ENCODE peak calls at places on chromosomes 16 and 17, in six cellular contexts. One of them, this sample, is unnamed. For H3K36me3, the result is how much of the 10 kb centered on the place peaks cover.

GRCh38 chr17:11807606-11808005 is 189.7 kb downstream of the ZNF18 start:
- DNase-seq in psoas muscle: no peak
- DNase-seq in PC-9: no peak
- DNase-seq in fibroblast of lung: no peak
- DNase-seq in IMR-90: no peak
- DNase-seq in neuronal stem cell: no peak
- DNase-seq in this sample: no peak

GRCh38 chr17:41211845-41212466 is 14.5 kb upstream of the KRTAP9-2 start:
- DNase-seq in psoas muscle: no peak
- DNase-seq in PC-9: peak
- DNase-seq in fibroblast of lung: no peak
- DNase-seq in IMR-90: peak
- DNase-seq in neuronal stem cell: no peak
- DNase-seq in this sample: peak

GRCh38 chr16:89981414-89981813 is 32.9 kb downstream of the DEF8 start:
- DNase-seq in psoas muscle: no peak
- DNase-seq in PC-9: no peak
- DNase-seq in fibroblast of lung: no peak
- DNase-seq in IMR-90: no peak
- DNase-seq in neuronal stem cell: no peak
- DNase-seq in this sample: no peak

GRCh38 chr16:70418274-70418992 is 20.5 kb downstream of the ST3GAL2 start:
- DNase-seq in psoas muscle: no peak
- DNase-seq in PC-9: no peak
- DNase-seq in fibroblast of lung: no peak
- DNase-seq in IMR-90: no peak
- DNase-seq in neuronal stem cell: no peak
- DNase-seq in this sample: no peak

GRCh38 chr16:78297066-78297666 is 197.7 kb downstream of the WWOX start:
- DNase-seq in psoas muscle: no peak
- DNase-seq in PC-9: no peak
- DNase-seq in fibroblast of lung: peak
- DNase-seq in IMR-90: no peak
- DNase-seq in neuronal stem cell: no peak
- DNase-seq in this sample: no peak

GRCh38 chr16:3727806-3728381 is 10.6 kb upstream of the TRAP1 start:
- DNase-seq in psoas muscle: no peak
- DNase-seq in PC-9: no peak
- DNase-seq in fibroblast of lung: no peak
- DNase-seq in IMR-90: no peak
- DNase-seq in neuronal stem cell: no peak
- DNase-seq in this sample: no peak

GRCh38 chr16:84446596-84447392 is 57.7 kb downstream of the MEAK7 start:
- DNase-seq in psoas muscle: no peak
- DNase-seq in PC-9: no peak
- DNase-seq in fibroblast of lung: no peak
- DNase-seq in IMR-90: no peak
- DNase-seq in neuronal stem cell: no peak
- DNase-seq in this sample: no peak

GRCh38 chr17:40107266-40107980 is 7.0 kb upstream of the NR1D1 start:
- DNase-seq in psoas muscle: no peak
- DNase-seq in PC-9: no peak
- DNase-seq in fibroblast of lung: no peak
- DNase-seq in IMR-90: no peak
- DNase-seq in neuronal stem cell: no peak
- DNase-seq in this sample: peak

GRCh38 chr17:2398655-2399571 is 1.9 kb downstream of the MNT start:
- DNase-seq in psoas muscle: peak
- DNase-seq in PC-9: peak
- DNase-seq in fibroblast of lung: peak
- DNase-seq in IMR-90: peak
- DNase-seq in neuronal stem cell: peak
- DNase-seq in this sample: peak

GRCh38 chr17:17140590-17140980 is 65.5 kb downstream of the PLD6 start:
- DNase-seq in psoas muscle: peak
- DNase-seq in PC-9: peak
- DNase-seq in fibroblast of lung: peak
- DNase-seq in IMR-90: peak
- DNase-seq in neuronal stem cell: no peak
- DNase-seq in this sample: no peak

GRCh38 chr16:85163278-85164112 is 51.2 kb upstream of the CIBAR2 start:
- DNase-seq in psoas muscle: no peak
- DNase-seq in PC-9: peak
- DNase-seq in fibroblast of lung: peak
- DNase-seq in IMR-90: peak
- DNase-seq in neuronal stem cell: no peak
- DNase-seq in this sample: no peak

GRCh38 chr17:11900103-11900502 is 97.2 kb downstream of the ZNF18 start:
- DNase-seq in psoas muscle: no peak
- DNase-seq in PC-9: no peak
- DNase-seq in fibroblast of lung: no peak
- DNase-seq in IMR-90: no peak
- DNase-seq in neuronal stem cell: no peak
- DNase-seq in this sample: peak

GRCh38 chr17:73411330-73411747 is 99.5 kb upstream of the CDC42EP4 start:
- DNase-seq in psoas muscle: no peak
- DNase-seq in PC-9: no peak
- DNase-seq in fibroblast of lung: no peak
- DNase-seq in IMR-90: no peak
- DNase-seq in neuronal stem cell: no peak
- DNase-seq in this sample: no peak

GRCh38 chr17:76755285-76755684 is 17.4 kb downstream of the MFSD11 start:
- DNase-seq in psoas muscle: no peak
- DNase-seq in PC-9: no peak
- DNase-seq in fibroblast of lung: no peak
- DNase-seq in IMR-90: no peak
- DNase-seq in neuronal stem cell: no peak
- DNase-seq in this sample: no peak

GRCh38 chr17:48972749-48973097 is 4.3 kb upstream of the GIP start:
- DNase-seq in psoas muscle: no peak
- DNase-seq in PC-9: no peak
- DNase-seq in fibroblast of lung: no peak
- DNase-seq in IMR-90: no peak
- DNase-seq in neuronal stem cell: no peak
- DNase-seq in this sample: no peak

GRCh38 chr16:25832288-25832687 is 140.5 kb downstream of the HS3ST4 start:
- DNase-seq in psoas muscle: no peak
- DNase-seq in PC-9: no peak
- DNase-seq in fibroblast of lung: no peak
- DNase-seq in IMR-90: no peak
- DNase-seq in neuronal stem cell: no peak
- DNase-seq in this sample: no peak

GRCh38 chr16:25828510-25828909 is 136.8 kb downstream of the HS3ST4 start:
- DNase-seq in psoas muscle: no peak
- DNase-seq in PC-9: no peak
- DNase-seq in fibroblast of lung: no peak
- DNase-seq in IMR-90: no peak
- DNase-seq in neuronal stem cell: no peak
- DNase-seq in this sample: no peak

GRCh38 chr16:25838724-25839186 is 147.0 kb downstream of the HS3ST4 start:
- DNase-seq in psoas muscle: no peak
- DNase-seq in PC-9: peak
- DNase-seq in fibroblast of lung: peak
- DNase-seq in IMR-90: peak
- DNase-seq in neuronal stem cell: peak
- DNase-seq in this sample: peak

DNA sequence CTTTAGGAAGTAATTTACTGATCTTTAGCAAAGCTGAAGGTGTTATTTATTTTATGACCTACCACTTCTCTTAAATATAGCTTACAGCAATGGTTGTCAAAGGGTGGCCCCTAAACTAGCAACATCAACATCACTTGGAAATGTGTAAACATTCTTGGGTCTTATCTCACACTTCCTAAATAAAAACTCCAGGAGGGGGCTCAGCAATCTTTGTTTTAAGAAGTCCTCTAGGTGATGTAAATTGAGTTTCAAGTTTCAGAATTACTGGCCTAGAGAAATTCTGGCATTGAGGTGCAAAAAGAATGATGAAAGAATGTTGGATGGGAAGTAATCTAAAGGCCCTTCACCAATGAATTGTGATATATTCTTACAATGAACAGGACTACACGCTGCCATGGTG is 142.3 kb downstream of the HS3ST4 start:
- DNase-seq in psoas muscle: no peak
- DNase-seq in PC-9: no peak
- DNase-seq in fibroblast of lung: no peak
- DNase-seq in IMR-90: no peak
- DNase-seq in neuronal stem cell: no peak
- DNase-seq in this sample: no peak
- H3K27ac ChIP-seq in psoas muscle: no peak
- H3K27ac ChIP-seq in PC-9: no peak
- H3K27ac ChIP-seq in fibroblast of lung: no peak
- H3K27ac ChIP-seq in IMR-90: no peak
- H3K27ac ChIP-seq in neuronal stem cell: no peak
- H3K27ac ChIP-seq in this sample: no peak

DNA sequence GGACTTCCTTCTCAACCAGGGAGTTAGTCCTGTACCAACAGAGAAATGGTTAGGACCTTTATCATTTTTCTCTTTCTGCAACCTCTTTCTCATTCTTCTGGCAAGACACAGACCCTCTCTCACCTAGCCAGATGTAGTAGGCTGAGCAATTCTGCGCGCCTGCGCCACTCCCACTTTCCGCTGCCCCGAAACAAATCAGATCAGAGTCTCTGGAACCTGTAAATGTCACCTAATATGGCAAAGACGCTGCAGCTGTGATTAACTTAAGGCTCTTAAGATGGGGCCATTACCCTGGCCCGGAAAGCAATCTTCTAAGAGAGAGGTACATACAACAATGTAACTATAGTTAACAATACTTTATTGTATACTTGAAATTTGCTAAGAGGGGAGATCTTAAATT is 94.3 kb upstream of the ASIC2 start:
- DNase-seq in psoas muscle: no peak
- DNase-seq in PC-9: no peak
- DNase-seq in fibroblast of lung: no peak
- DNase-seq in IMR-90: no peak
- DNase-seq in neuronal stem cell: no peak
- DNase-seq in this sample: no peak
- H3K36me3 ChIP-seq in psoas muscle: under half
- H3K36me3 ChIP-seq in PC-9: under half
- H3K36me3 ChIP-seq in fibroblast of lung: under half
- H3K36me3 ChIP-seq in IMR-90: under half
- H3K36me3 ChIP-seq in neuronal stem cell: under half
- H3K36me3 ChIP-seq in this sample: under half

DNA sequence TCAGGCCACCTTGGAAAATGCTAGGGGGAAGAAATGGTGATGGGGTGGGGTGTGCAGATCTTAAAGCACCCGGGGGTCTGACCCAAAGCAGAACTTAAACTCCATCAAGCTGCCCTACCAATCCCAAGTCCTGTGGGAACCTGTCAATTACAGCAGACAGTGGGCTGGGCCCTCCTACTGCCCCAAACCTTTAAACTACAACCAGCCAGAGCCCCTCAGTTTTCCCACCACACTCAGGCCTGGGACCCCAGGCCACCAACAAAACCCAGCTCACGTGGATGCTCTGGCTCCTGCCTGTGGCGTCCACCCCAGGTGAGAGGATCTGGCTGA is 2.7 kb downstream of the MYO18A start:
- DNase-seq in psoas muscle: no peak
- DNase-seq in PC-9: no peak
- DNase-seq in fibroblast of lung: no peak
- DNase-seq in IMR-90: no peak
- DNase-seq in neuronal stem cell: no peak
- DNase-seq in this sample: no peak
- H3K27ac ChIP-seq in psoas muscle: peak
- H3K27ac ChIP-seq in PC-9: peak
- H3K27ac ChIP-seq in fibroblast of lung: no peak
- H3K27ac ChIP-seq in IMR-90: no peak
- H3K27ac ChIP-seq in neuronal stem cell: no peak
- H3K27ac ChIP-seq in this sample: no peak

GRCh38 chr17:44062871-44063270 is 3.6 kb downstream of the LSM12 start:
- DNase-seq in psoas muscle: no peak
- DNase-seq in PC-9: no peak
- DNase-seq in fibroblast of lung: no peak
- DNase-seq in IMR-90: no peak
- DNase-seq in neuronal stem cell: no peak
- DNase-seq in this sample: no peak
- H3K36me3 ChIP-seq in psoas muscle: under half
- H3K36me3 ChIP-seq in PC-9: under half
- H3K36me3 ChIP-seq in fibroblast of lung: under half
- H3K36me3 ChIP-seq in IMR-90: under half
- H3K36me3 ChIP-seq in neuronal stem cell: half or more
- H3K36me3 ChIP-seq in this sample: half or more

DNA sequence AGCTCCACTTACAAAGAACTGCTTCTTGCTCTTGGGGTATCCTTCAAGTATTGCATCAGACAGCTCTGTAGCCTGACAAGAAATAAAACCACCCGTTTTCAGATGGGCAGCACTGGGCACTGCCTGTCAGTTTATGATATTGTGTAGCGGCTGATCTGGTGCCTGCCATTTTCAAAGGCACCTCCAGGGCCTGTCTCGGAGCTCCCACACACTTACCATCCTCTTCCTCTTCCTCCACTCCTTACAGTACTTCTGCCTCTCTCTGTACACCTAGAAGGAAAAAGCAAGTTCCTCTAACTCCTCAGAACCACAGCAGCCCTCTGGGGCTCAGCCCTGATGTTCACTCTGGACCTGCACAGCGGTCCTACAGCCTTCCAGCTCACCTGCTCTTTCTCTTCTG is 4.4 kb downstream of the PSMC3IP start:
- DNase-seq in psoas muscle: no peak
- DNase-seq in PC-9: no peak
- DNase-seq in fibroblast of lung: no peak
- DNase-seq in IMR-90: no peak
- DNase-seq in neuronal stem cell: no peak
- DNase-seq in this sample: no peak
- H3K27ac ChIP-seq in psoas muscle: no peak
- H3K27ac ChIP-seq in PC-9: no peak
- H3K27ac ChIP-seq in fibroblast of lung: no peak
- H3K27ac ChIP-seq in IMR-90: no peak
- H3K27ac ChIP-seq in neuronal stem cell: no peak
- H3K27ac ChIP-seq in this sample: no peak

DNA sequence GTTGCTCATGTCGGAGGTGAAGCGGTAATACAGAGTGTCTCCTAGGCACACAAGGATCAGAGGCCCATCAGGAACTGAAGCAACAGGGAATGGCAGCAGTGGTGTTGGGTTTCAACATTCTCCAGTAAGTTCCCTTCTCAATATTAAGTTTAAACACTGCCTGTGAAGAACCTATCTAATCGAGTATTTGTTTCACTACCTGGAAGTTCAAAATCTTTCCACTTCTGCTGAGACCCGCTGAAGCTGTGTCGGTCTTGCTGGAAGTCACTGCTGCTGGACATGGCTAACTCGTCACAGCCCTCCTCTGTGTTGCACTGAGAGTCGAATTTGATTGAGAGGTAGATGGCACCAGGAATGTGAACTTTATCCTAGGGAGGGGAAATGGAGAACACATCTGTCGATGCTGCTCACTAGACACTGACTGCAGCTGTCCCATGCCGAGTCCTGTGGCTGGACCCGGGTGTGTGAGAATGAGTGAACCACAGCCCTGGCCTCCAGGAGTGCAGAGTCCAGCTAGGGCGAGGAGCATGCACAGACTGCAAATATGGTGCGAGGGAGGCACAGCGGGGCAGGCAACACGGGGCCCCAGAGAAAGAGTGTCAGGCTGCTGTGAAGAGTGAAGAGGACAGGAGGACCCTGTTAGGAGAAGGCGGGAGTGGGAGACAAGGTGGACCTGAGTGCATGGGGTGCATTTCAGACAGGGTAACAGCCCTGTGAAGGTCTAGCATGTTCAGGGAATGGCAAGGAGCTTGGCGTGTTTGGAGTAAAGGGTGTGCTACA is 50.1 kb upstream of the ATP2A3 start:
- DNase-seq in psoas muscle: no peak
- DNase-seq in PC-9: no peak
- DNase-seq in fibroblast of lung: no peak
- DNase-seq in IMR-90: no peak
- DNase-seq in neuronal stem cell: no peak
- DNase-seq in this sample: peak
- H3K36me3 ChIP-seq in psoas muscle: half or more
- H3K36me3 ChIP-seq in PC-9: under half
- H3K36me3 ChIP-seq in fibroblast of lung: under half
- H3K36me3 ChIP-seq in IMR-90: half or more
- H3K36me3 ChIP-seq in neuronal stem cell: half or more
- H3K36me3 ChIP-seq in this sample: under half